ENCODE peak calls at places on chromosomes 13 and 19, in seven cellular contexts. R, E, V, O, D, I and X are unnamed samples.
A peak's percentile ranks its signal among the peaks of the same experiment; 100 is the strongest.

GRCh38 chr13:92739306-92739818 is 487.2 kb upstream of the GPC6 start:
- DNase-seq in R (no peak), E (no peak), V (peak; percentile 5), O (no peak), D (peak; percentile 1), I (no peak), X (peak; percentile 11)

GRCh38 chr13:107867701-107868661 is 347.4 kb downstream of the LIG4 start:
- DNase-seq in R (peak; percentile 66), E (peak; percentile 66), V (peak; percentile 57), O (no peak), D (peak; percentile 76), I (no peak), X (peak; percentile 76)

GRCh38 chr19:21751379-21751778 is 16.0 kb downstream of the ZNF100 start:
- DNase-seq in R (no peak), E (no peak), V (peak; percentile 43), O (no peak), D (no peak), I (no peak), X (peak; percentile 21)

GRCh38 chr13:91017669-91018053 is 329.8 kb upstream of the MIR17HG start:
- DNase-seq in R (no peak), E (peak; percentile 44), V (no peak), O (peak; percentile 2), D (peak; percentile 53), I (no peak), X (no peak)

GRCh38 chr19:15432629-15433518 is 14.1 kb upstream of the AKAP8L start:
- DNase-seq in R (peak; percentile 87), E (peak; percentile 90), V (peak; percentile 87), O (no peak), D (peak; percentile 93), I (peak; percentile 92), X (peak; percentile 92)

GRCh38 chr13:49098198-49098597 is 121.9 kb upstream of the MLNR start:
- DNase-seq in R (no peak), E (no peak), V (peak; percentile 99), O (no peak), D (no peak), I (peak; percentile 6), X (peak; percentile 95)

GRCh38 chr19:31253816-31254551 is 95.3 kb downstream of the TSHZ3 start:
- DNase-seq in R (no peak), E (no peak), V (peak; percentile 47), O (no peak), D (peak; percentile 3), I (peak; percentile 63), X (no peak)

GRCh38 chr19:8095354-8095886 is 42.9 kb downstream of the CCL25 start:
- DNase-seq in R (no peak), E (no peak), V (no peak), O (no peak), D (no peak), I (no peak), X (no peak)

GRCh38 chr13:95481051-95481775 is 71.3 kb upstream of the CLDN10 start:
- DNase-seq in R (no peak), E (no peak), V (peak; percentile 18), O (no peak), D (no peak), I (no peak), X (no peak)

GRCh38 chr13:100443998-100444328 is 144.6 kb downstream of the GGACT start:
- DNase-seq in R (no peak), E (no peak), V (no peak), O (no peak), D (no peak), I (no peak), X (no peak)

GRCh38 chr19:39296055-39296645 is at the start of gene IFNL1:
- DNase-seq in R (no peak), E (no peak), V (no peak), O (no peak), D (no peak), I (no peak), X (no peak)

GRCh38 chr19:17671906-17672305 is 16.2 kb downstream of the UNC13A start:
- DNase-seq in R (no peak), E (peak; percentile 71), V (peak; percentile 37), O (no peak), D (peak; percentile 87), I (peak; percentile 76), X (peak; percentile 62)

GRCh38 chr13:40789275-40790231 is at the start of gene SLC25A15:
- DNase-seq in R (peak; percentile 71), E (peak; percentile 71), V (peak; percentile 72), O (no peak), D (peak; percentile 82), I (peak; percentile 76), X (peak; percentile 86)

GRCh38 chr13:48559638-48560320 is 26.9 kb upstream of the RCBTB2 start:
- DNase-seq in R (no peak), E (no peak), V (peak; percentile 70), O (no peak), D (no peak), I (no peak), X (no peak)

GRCh38 chr19:48489608-48490216 is 20.5 kb downstream of the CYTH2 start:
- DNase-seq in R (no peak), E (peak; percentile 92), V (peak; percentile 39), O (peak; percentile 67), D (peak; percentile 81), I (peak; percentile 67), X (peak; percentile 65)

GRCh38 chr19:9673912-9674668 is 810 bp downstream of the ZNF562 start:
- DNase-seq in R (no peak), E (no peak), V (peak; percentile 5), O (no peak), D (peak; percentile 32), I (no peak), X (peak; percentile 11)

GRCh38 chr13:100519626-100520025 is 69.0 kb downstream of the GGACT start:
- DNase-seq in R (no peak), E (no peak), V (no peak), O (no peak), D (no peak), I (no peak), X (no peak)

GRCh38 chr19:14843169-14843568 is 5.6 kb downstream of the OR7A10 start:
- DNase-seq in R (no peak), E (no peak), V (no peak), O (no peak), D (no peak), I (no peak), X (no peak)

GRCh38 chr19:48918801-48919247 is 14.7 kb upstream of the DHDH start:
- DNase-seq in R (peak; percentile 52), E (peak; percentile 83), V (no peak), O (peak; percentile 47), D (peak; percentile 82), I (no peak), X (peak; percentile 25)

GRCh38 chr19:31214086-31214485 is 135.2 kb downstream of the TSHZ3 start:
- DNase-seq in R (no peak), E (no peak), V (peak; percentile 100), O (no peak), D (peak; percentile 44), I (peak; percentile 98), X (peak; percentile 99)

GRCh38 chr13:79060216-79060615 is 345.8 kb downstream of the RBM26 start:
- DNase-seq in R (no peak), E (no peak), V (no peak), O (no peak), D (peak; percentile 20), I (no peak), X (no peak)

GRCh38 chr13:40980466-40980865 is 38.6 kb downstream of the ELF1 start:
- DNase-seq in R (no peak), E (no peak), V (no peak), O (no peak), D (no peak), I (no peak), X (no peak)

GRCh38 chr13:113879506-113880360 is 15.9 kb upstream of the GAS6 start:
- DNase-seq in R (no peak), E (no peak), V (no peak), O (no peak), D (no peak), I (no peak), X (no peak)

GRCh38 chr13:111043575-111043982 is 71.5 kb upstream of the ARHGEF7 start:
- DNase-seq in R (no peak), E (no peak), V (no peak), O (no peak), D (peak; percentile 22), I (peak; percentile 99), X (peak; percentile 82)

GRCh38 chr13:28411859-28412353 is 83.0 kb downstream of the FLT1 start:
- DNase-seq in R (no peak), E (no peak), V (peak; percentile 31), O (no peak), D (no peak), I (no peak), X (peak; percentile 65)

GRCh38 chr13:80177327-80177726 is 163.6 kb downstream of the SPRY2 start:
- DNase-seq in R (no peak), E (peak; percentile 44), V (no peak), O (no peak), D (peak; percentile 68), I (no peak), X (no peak)

DNA sequence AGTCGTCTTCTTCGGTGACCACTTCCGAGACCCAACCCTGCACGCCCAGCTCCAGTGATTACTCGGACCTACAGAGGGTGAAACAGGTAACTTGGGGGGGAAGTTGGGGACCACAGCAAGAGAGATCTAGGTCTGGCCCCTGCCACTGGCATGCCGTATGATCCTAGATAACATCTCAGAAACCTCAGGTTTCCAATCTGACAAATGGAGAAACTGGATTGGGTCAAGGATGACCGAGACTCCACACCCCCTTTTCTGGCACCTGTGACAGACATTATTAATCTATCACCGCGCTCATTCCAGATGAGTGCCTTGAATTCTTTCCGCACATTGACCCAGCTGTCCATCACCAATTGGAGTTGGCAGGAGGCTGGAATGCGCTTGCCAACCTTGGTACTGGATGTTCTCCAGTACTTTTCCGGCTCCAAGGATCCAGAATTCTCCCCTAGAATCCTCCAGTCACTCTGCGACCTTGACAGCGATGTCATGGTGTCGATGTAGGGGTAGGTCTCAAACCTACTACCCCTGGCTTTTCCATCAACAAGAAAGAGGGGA is 17.4 kb downstream of the VASP start:
- DNase-seq in R (no peak), E (no peak), V (no peak), O (no peak), D (no peak), I (no peak), X (no peak)
- H3K18ac ChIP-seq in R (no peak overlapping the region), E (no peak overlapping the region), V (no peak overlapping the region), O (no peak overlapping the region), D (no peak overlapping the region), I (no peak overlapping the region), X (no peak overlapping the region)

GRCh38 chr13:74073231-74073630 is 61.0 kb downstream of the KLF12 start:
- DNase-seq in R (no peak), E (no peak), V (no peak), O (no peak), D (no peak), I (no peak), X (no peak)
- H3K27me3 ChIP-seq in R (no peaks in the 10 kb centered on the region), E (no peaks in the 10 kb centered on the region), V (no peaks in the 10 kb centered on the region), O (no peaks in the 10 kb centered on the region), D (no peaks in the 10 kb centered on the region), I (no peaks in the 10 kb centered on the region), X (no peaks in the 10 kb centered on the region)

GRCh38 chr19:658916-659839 is 3.8 kb downstream of the RNF126 start:
- DNase-seq in R (no peak), E (no peak), V (no peak), O (no peak), D (no peak), I (no peak), X (no peak)
- H3K18ac ChIP-seq in R (no peak overlapping the region), E (no peak overlapping the region), V (no peak overlapping the region), O (no peak overlapping the region), D (no peak overlapping the region), I (no peak overlapping the region), X (no peak overlapping the region)

DNA sequence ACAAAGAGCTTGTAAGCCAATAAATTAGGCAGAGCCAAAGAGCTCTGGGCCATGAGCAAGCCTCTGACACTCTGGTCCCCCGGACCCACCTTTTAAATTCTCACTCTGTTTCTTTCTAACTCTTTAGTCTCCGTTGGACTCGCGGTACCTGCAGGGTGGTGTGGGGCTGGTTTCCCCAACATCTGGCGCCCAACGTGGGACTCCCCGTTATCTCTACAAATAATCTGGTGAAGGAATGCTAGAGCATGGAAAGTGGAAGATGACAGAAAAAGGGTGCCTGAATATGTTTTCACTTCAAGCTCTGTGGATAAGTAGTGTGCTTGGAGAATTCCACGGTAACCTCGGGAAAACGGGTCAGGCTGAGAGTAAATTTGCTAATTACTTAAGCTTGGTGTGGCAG is 36.5 kb upstream of the CYP2B6 start:
- DNase-seq in R (no peak), E (no peak), V (no peak), O (no peak), D (peak; percentile 68), I (no peak), X (peak; percentile 13)
- H3K27me3 ChIP-seq in R (no peaks in the 10 kb centered on the region), E (no peaks in the 10 kb centered on the region), V (no peaks in the 10 kb centered on the region), O (no peaks in the 10 kb centered on the region), D (no peaks in the 10 kb centered on the region), I (no peaks in the 10 kb centered on the region), X (no peaks in the 10 kb centered on the region)